ENCODE peak calls at places on chromosomes 6 and 20, in six cellular contexts. G is fibroblast of pulmonary artery, T is AG10803, H is uterus, S is heart right ventricle, V is K562. F is an unnamed sample.

GRCh38 chr20:19934792-19935491 is 82.2 kb upstream of the NAA20 start:
- DNase-seq in H (no peak), V (no peak), S (peak; percentile 51), T (no peak), G (no peak), F (no peak)

GRCh38 chr6:10511477-10511876 is 9.7 kb upstream of the GCNT2 start:
- DNase-seq in V (no peak), G (no peak), S (no peak), H (no peak), T (peak; percentile 8), F (no peak)

GRCh38 chr6:32968770-32969684 is 633 bp downstream of the BRD2 start:
- DNase-seq in H (peak; percentile 70), V (peak; percentile 90), T (peak; percentile 79), S (peak; percentile 80), G (peak; percentile 84), F (peak; percentile 9)

GRCh38 chr20:17885544-17885943 is 83.0 kb downstream of the SNX5 start:
- DNase-seq in G (peak; percentile 48), S (no peak), V (no peak), H (no peak), T (no peak), F (no peak)

GRCh38 chr6:158894192-158894591 is 75.0 kb upstream of the EZR start:
- DNase-seq in S (no peak), H (no peak), V (no peak), T (peak; percentile 89), G (peak; percentile 84), F (no peak)

GRCh38 chr6:67792996-67793395 is 842.1 kb upstream of the ADGRB3 start:
- DNase-seq in S (no peak), T (no peak), H (no peak), G (no peak), V (peak; percentile 11), F (no peak)

GRCh38 chr6:95203153-95203754 is 374.1 kb upstream of the MANEA start:
- DNase-seq in T (no peak), V (peak; percentile 23), S (no peak), G (peak; percentile 40), H (no peak), F (no peak)

GRCh38 chr6:43644940-43645612 is at the start of gene RSPH9:
- DNase-seq in S (peak; percentile 72), T (peak; percentile 39), H (peak; percentile 77), V (peak; percentile 64), G (peak; percentile 66), F (no peak)

GRCh38 chr20:35479798-35480197 is 24.4 kb downstream of the CEP250 start:
- DNase-seq in H (no peak), S (no peak), T (no peak), V (no peak), G (no peak), F (no peak)

GRCh38 chr6:107466062-107466461 is 6.7 kb upstream of the PDSS2 start:
- DNase-seq in T (no peak), V (no peak), G (no peak), H (no peak), S (no peak), F (no peak)

GRCh38 chr6:90080876-90081464 is 186.7 kb downstream of the GJA10 start:
- DNase-seq in H (no peak), S (no peak), V (no peak), G (no peak), T (no peak), F (no peak)

GRCh38 chr20:24134284-24134683 is 145.7 kb upstream of the GGTLC1 start:
- DNase-seq in T (no peak), G (no peak), V (no peak), S (no peak), H (no peak), F (no peak)

GRCh38 chr6:98343004-98343403 is 491.4 kb upstream of the POU3F2 start:
- DNase-seq in H (no peak), S (no peak), T (no peak), V (no peak), G (no peak), F (no peak)

GRCh38 chr6:26273673-26274595 is 91.1 kb upstream of the BTN3A2 start:
- DNase-seq in T (peak; percentile 30), V (no peak), S (no peak), G (no peak), H (no peak), F (no peak)

GRCh38 chr6:158686791-158687381 is 37.0 kb downstream of the SYTL3 start:
- DNase-seq in H (no peak), S (no peak), T (no peak), V (no peak), G (no peak), F (no peak)

GRCh38 chr6:17831135-17831534 is 124.4 kb upstream of the NUP153 start:
- DNase-seq in G (peak; percentile 92), V (no peak), T (peak; percentile 90), S (no peak), H (no peak), F (no peak)

GRCh38 chr6:21241231-21242130 is 352.1 kb upstream of the SOX4 start:
- DNase-seq in V (no peak), G (no peak), S (no peak), T (no peak), H (no peak), F (no peak)

GRCh38 chr6:42101186-42101657 is 41.2 kb downstream of the C6orf132 start:
- DNase-seq in T (peak; percentile 43), S (no peak), G (peak; percentile 60), V (no peak), H (no peak), F (no peak)

GRCh38 chr6:43608783-43609182 is 20.3 kb downstream of the GTPBP2 start:
- DNase-seq in V (no peak), G (no peak), H (no peak), S (no peak), T (no peak), F (no peak)

GRCh38 chr6:39576556-39577303 is 148.5 kb downstream of the KIF6 start:
- DNase-seq in H (no peak), S (no peak), G (no peak), V (no peak), T (no peak), F (no peak)

GRCh38 chr20:11888648-11889047 is 29.0 kb upstream of the BTBD3 start:
- DNase-seq in G (no peak), H (no peak), T (no peak), S (no peak), V (no peak), F (no peak)

GRCh38 chr20:47066484-47067270 is 172.0 kb downstream of the EYA2 start:
- DNase-seq in H (no peak), T (no peak), G (peak; percentile 5), V (no peak), S (no peak), F (no peak)

GRCh38 chr6:156963712-156964700 is 186.8 kb downstream of the ARID1B start:
- DNase-seq in S (no peak), H (no peak), T (peak; percentile 61), G (peak; percentile 65), V (no peak), F (no peak)

GRCh38 chr6:19050765-19051164 is 663.6 kb downstream of the RNF144B start:
- DNase-seq in H (no peak), G (no peak), T (no peak), S (no peak), V (no peak), F (no peak)

GRCh38 chr6:142187209-142187608 is 40.1 kb downstream of the VTA1 start:
- DNase-seq in V (no peak), H (no peak), G (peak; percentile 78), T (peak; percentile 30), S (peak; percentile 39), F (no peak)

DNA sequence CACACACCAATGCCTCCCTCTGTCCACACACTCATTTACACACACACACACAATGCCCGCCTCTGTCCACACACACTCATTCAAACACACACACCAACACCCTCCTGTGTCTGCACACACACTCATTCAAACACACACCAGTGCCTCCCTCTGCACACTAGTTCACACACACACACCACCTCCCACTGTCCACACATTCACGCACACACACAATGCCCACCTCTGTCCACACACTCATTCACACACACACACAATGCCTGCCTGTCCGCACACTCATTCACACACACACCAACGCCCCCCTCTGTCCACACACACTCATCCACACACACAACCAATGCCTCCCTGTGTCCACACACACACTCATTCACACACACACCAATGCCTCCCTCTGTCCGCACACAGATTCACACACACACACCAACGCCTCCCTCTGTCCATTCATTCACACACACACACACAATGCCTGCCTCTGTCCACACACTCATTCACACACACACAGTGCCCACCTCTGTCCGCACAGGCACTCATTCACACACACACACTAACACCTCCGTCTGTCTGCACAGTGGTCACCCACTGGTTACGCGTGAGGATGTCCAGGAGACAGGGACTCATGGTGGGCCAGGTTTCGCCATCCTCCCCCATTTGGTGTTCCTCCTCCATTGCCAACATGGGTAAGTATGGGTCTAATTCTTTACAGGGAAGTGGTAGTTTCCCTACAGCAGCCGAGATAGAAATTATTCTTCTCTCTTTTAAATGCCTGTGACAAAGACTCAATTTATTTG is 62.4 kb upstream of the THBS2 start:
- DNase-seq in V (no peak), T (no peak), G (no peak), S (no peak), H (no peak), F (no peak)
- TF ChIP-seq CTCF in V (no peak), T (no peak), G (no peak), S (no peak), H (no peak), F (no peak)

GRCh38 chr6:46704562-46704961 is 16.9 kb downstream of the TDRD6 start:
- DNase-seq in V (no peak), S (no peak), H (no peak), G (peak; percentile 40), T (peak; percentile 5), F (no peak)
- TF ChIP-seq CTCF in V (no peak), S (peak; percentile 33), H (no peak), G (no peak), T (no peak), F (no peak)

DNA sequence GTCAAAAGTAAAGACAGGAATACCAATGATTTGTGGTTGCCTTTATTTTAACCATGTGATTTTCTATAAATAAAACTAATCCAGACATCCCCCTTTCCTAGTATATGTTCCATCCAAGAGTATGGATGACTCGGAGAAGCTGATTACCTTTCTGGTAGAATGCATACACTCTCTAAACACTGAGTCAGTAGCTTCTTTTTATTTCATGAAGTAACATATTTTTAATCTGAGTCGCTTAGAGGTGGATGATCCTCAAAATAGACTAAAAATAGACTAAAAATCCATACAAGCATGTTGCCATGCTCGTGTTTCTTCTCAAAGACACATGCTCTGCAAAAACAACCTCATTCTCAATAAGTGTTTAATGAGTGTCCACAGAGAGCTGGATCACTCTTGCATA is 263.7 kb downstream of the COL12A1 start:
- DNase-seq in S (no peak), H (no peak), V (no peak), G (no peak), T (no peak), F (no peak)
- TF ChIP-seq CTCF in S (no peak), H (no peak), V (no peak), G (no peak), T (no peak), F (no peak)

GRCh38 chr6:160263214-160263939 is 4.8 kb upstream of the SLC22A2 start:
- DNase-seq in T (no peak), S (no peak), G (no peak), H (no peak), V (no peak), F (no peak)

GRCh38 chr6:160264213-160264612 is 5.6 kb upstream of the SLC22A2 start:
- DNase-seq in G (no peak), T (no peak), S (no peak), H (no peak), V (no peak), F (no peak)

GRCh38 chr6:160261120-160261450 is 2.5 kb upstream of the SLC22A2 start:
- DNase-seq in T (no peak), S (no peak), V (no peak), G (no peak), H (no peak), F (no peak)

GRCh38 chr6:160260283-160261119 is 1.9 kb upstream of the SLC22A2 start:
- DNase-seq in S (no peak), T (no peak), H (no peak), V (no peak), G (no peak), F (no peak)

GRCh38 chr6:160261991-160262718 is 3.5 kb upstream of the SLC22A2 start:
- DNase-seq in V (peak; percentile 51), G (no peak), H (no peak), S (no peak), T (no peak), F (no peak)
- TF ChIP-seq CTCF in V (peak; percentile 53), G (peak; percentile 12), H (no peak), S (no peak), T (no peak), F (no peak)

F was measured in thoracic aorta.